ENCODE peak calls at places on chromosomes 11 and 22, in four cellular contexts. L, M, Q and U are unnamed samples.

GRCh38 chr11:130798801-130799200 is 117.5 kb downstream of the SNX19 start:
- DNase-seq in L (no peak), M (no peak), Q (no peak), U (no peak)

GRCh38 chr11:120289426-120289825 is 35.7 kb upstream of the TLCD5 start:
- DNase-seq in L (no peak), M (no peak), Q (no peak), U (no peak)

GRCh38 chr22:17974703-17975372 is 49.5 kb downstream of the MICAL3 start:
- DNase-seq in L (no peak), M (no peak), Q (no peak), U (no peak)

GRCh38 chr11:35215945-35216344 is 77.0 kb downstream of the CD44 start:
- DNase-seq in L (no peak), M (no peak), Q (no peak), U (no peak)

GRCh38 chr11:34640050-34640971 is 19.4 kb downstream of the EHF start:
- DNase-seq in L (no peak), M (peak), Q (peak), U (no peak)

GRCh38 chr22:20021196-20022181 is 579 bp downstream of the TANGO2 start:
- DNase-seq in L (no peak), M (no peak), Q (peak), U (peak)

GRCh38 chr22:35053060-35053835 is 12.7 kb upstream of the ISX start:
- DNase-seq in L (no peak), M (no peak), Q (no peak), U (no peak)

GRCh38 chr11:70271635-70271953 is 1.1 kb downstream of the PPFIA1 start:
- DNase-seq in L (no peak), M (no peak), Q (no peak), U (no peak)

GRCh38 chr11:43419460-43419859 is 60.7 kb downstream of the TTC17 start:
- DNase-seq in L (peak), M (peak), Q (peak), U (peak)

GRCh38 chr11:106625566-106625965 is 392.7 kb downstream of the GUCY1A2 start:
- DNase-seq in L (no peak), M (no peak), Q (no peak), U (peak)

GRCh38 chr11:59208956-59209355 is 3.8 kb downstream of the MPEG1 start:
- DNase-seq in L (no peak), M (no peak), Q (no peak), U (no peak)

GRCh38 chr11:78176605-78177141 is 11.8 kb downstream of the KCTD21 start:
- DNase-seq in L (no peak), M (no peak), Q (no peak), U (no peak)

GRCh38 chr11:45646275-45646970 is 19.0 kb downstream of the CHST1 start:
- DNase-seq in L (no peak), M (no peak), Q (no peak), U (no peak)

GRCh38 chr11:75813126-75813525 is 1.9 kb upstream of the UVRAG start:
- DNase-seq in L (no peak), M (no peak), Q (no peak), U (no peak)

GRCh38 chr11:17694711-17695110 is 24.7 kb upstream of the MYOD1 start:
- DNase-seq in L (no peak), M (no peak), Q (no peak), U (no peak)

GRCh38 chr22:27833803-27834202 is 32.2 kb upstream of the MN1 start:
- DNase-seq in L (no peak), M (no peak), Q (no peak), U (no peak)

GRCh38 chr11:14340721-14341120 is 18.3 kb downstream of the RRAS2 start:
- DNase-seq in L (no peak), M (no peak), Q (no peak), U (no peak)

GRCh38 chr11:90349741-90350140 is 126.9 kb upstream of the CHORDC1 start:
- DNase-seq in L (no peak), M (no peak), Q (no peak), U (no peak)

GRCh38 chr11:47720651-47721050 is 5.5 kb upstream of the AGBL2 start:
- DNase-seq in L (no peak), M (no peak), Q (no peak), U (no peak)

GRCh38 chr11:108871152-108871551 is 206.3 kb downstream of the DDX10 start:
- DNase-seq in L (no peak), M (peak), Q (peak), U (peak)

GRCh38 chr11:108654994-108655631 is 9.8 kb upstream of the DDX10 start:
- DNase-seq in L (no peak), M (peak), Q (peak), U (peak)

GRCh38 chr11:350723-351255 is 18.5 kb upstream of the B4GALNT4 start:
- DNase-seq in L (no peak), M (no peak), Q (no peak), U (no peak)

GRCh38 chr22:23401111-23401909 is 178.8 kb downstream of the IGLL1 start:
- DNase-seq in L (no peak), M (no peak), Q (no peak), U (peak)